ENCODE peak calls at places on chromosomes 11 and 22, in ten cellular contexts. J, K, D, U, V, Y, Q, P, R and M are unnamed samples.

GRCh38 chr11:64745523-64746328 is 1.8 kb upstream of the RASGRP2 start:
- DNase-seq in J (peak; percentile 64), K (no peak), D (peak; percentile 96), U (no peak), V (peak; percentile 82), Y (peak; percentile 93), Q (peak; percentile 97), P (peak; percentile 69), R (peak; percentile 90), M (peak; percentile 96)

GRCh38 chr11:8731647-8732188 is 49.1 kb downstream of the RPL27A start:
- DNase-seq in J (no peak), K (no peak), D (no peak), U (no peak), V (no peak), Y (no peak), Q (no peak), P (no peak), R (no peak), M (no peak)

GRCh38 chr11:102110761-102111010 is 439 bp downstream of the YAP1 start:
- DNase-seq in J (no peak), K (no peak), D (peak; percentile 89), U (no peak), V (peak; percentile 30), Y (no peak), Q (no peak), P (no peak), R (peak; percentile 63), M (peak; percentile 81)

GRCh38 chr11:20854214-20854613 is 184.8 kb downstream of the NELL1 start:
- DNase-seq in J (no peak), K (no peak), D (no peak), U (no peak), V (no peak), Y (no peak), Q (no peak), P (no peak), R (no peak), M (no peak)

GRCh38 chr11:113481672-113482071 is 6.5 kb upstream of the DRD2 start:
- DNase-seq in J (no peak), K (no peak), D (no peak), U (no peak), V (no peak), Y (no peak), Q (no peak), P (no peak), R (no peak), M (no peak)

GRCh38 chr11:94938399-94939055 is 34.8 kb downstream of the CWC15 start:
- DNase-seq in J (peak; percentile 90), K (no peak), D (no peak), U (no peak), V (no peak), Y (no peak), Q (peak; percentile 94), P (no peak), R (peak; percentile 69), M (no peak)

GRCh38 chr11:107924306-107924705 is 3.9 kb upstream of the RAB39A start:
- DNase-seq in J (no peak), K (no peak), D (no peak), U (no peak), V (no peak), Y (no peak), Q (no peak), P (no peak), R (no peak), M (no peak)

GRCh38 chr22:40193429-40194421 is 16.0 kb downstream of the TNRC6B start:
- DNase-seq in J (peak; percentile 41), K (no peak), D (no peak), U (no peak), V (no peak), Y (no peak), Q (no peak), P (no peak), R (peak; percentile 34), M (no peak)

GRCh38 chr11:73306977-73307322 is 1.1 kb upstream of the ARHGEF17 start:
- DNase-seq in J (no peak), K (no peak), D (no peak), U (no peak), V (no peak), Y (no peak), Q (no peak), P (no peak), R (no peak), M (no peak)

GRCh38 chr11:73308963-73309960 is 1.2 kb downstream of the ARHGEF17 start:
- DNase-seq in J (peak; percentile 92), K (peak; percentile 55), D (peak; percentile 94), U (no peak), V (no peak), Y (peak; percentile 47), Q (peak; percentile 96), P (peak; percentile 94), R (peak; percentile 92), M (peak; percentile 91)

GRCh38 chr11:73308003-73308962 is at the start of gene ARHGEF17:
- DNase-seq in J (peak; percentile 89), K (peak; percentile 34), D (peak; percentile 94), U (no peak), V (peak; percentile 57), Y (peak; percentile 72), Q (no peak), P (peak; percentile 80), R (no peak), M (peak; percentile 87)

GRCh38 chr11:73306069-73306468 is 2.0 kb upstream of the ARHGEF17 start:
- DNase-seq in J (no peak), K (no peak), D (no peak), U (no peak), V (no peak), Y (no peak), Q (no peak), P (no peak), R (no peak), M (no peak)

GRCh38 chr11:73307323-73308002 is 613 bp upstream of the ARHGEF17 start:
- DNase-seq in J (peak; percentile 99), K (peak; percentile 95), D (peak; percentile 98), U (peak; percentile 93), V (peak; percentile 91), Y (peak; percentile 94), Q (peak; percentile 100), P (peak; percentile 99), R (peak; percentile 99), M (peak; percentile 97)
- TF ChIP-seq POLR2AphosphoS5 in J (peak; percentile 64), K (peak; percentile 83), D (peak; percentile 37), U (peak; percentile 49), V (no peak), Y (no peak), Q (peak; percentile 60), P (peak; percentile 84), R (no peak), M (peak; percentile 69)

GRCh38 chr11:96156379-96156722 is 186.6 kb downstream of the MAML2 start:
- DNase-seq in J (no peak), K (no peak), D (no peak), U (no peak), V (no peak), Y (no peak), Q (no peak), P (no peak), R (no peak), M (no peak)
- TF ChIP-seq POLR2AphosphoS5 in J (no peak), K (no peak), D (no peak), U (no peak), V (no peak), Y (no peak), Q (no peak), P (no peak), R (no peak), M (peak; percentile 2)

GRCh38 chr22:28742562-28742962 is 723 bp downstream of the HSCB start:
- DNase-seq in J (no peak), K (no peak), D (no peak), U (no peak), V (no peak), Y (peak; percentile 53), Q (no peak), P (no peak), R (no peak), M (no peak)

GRCh38 chr22:28741758-28742561 is at the start of the genes CHEK2 and HSCB:
- DNase-seq in J (peak; percentile 99), K (peak; percentile 97), D (peak; percentile 91), U (peak; percentile 92), V (peak; percentile 86), Y (peak; percentile 94), Q (peak; percentile 100), P (peak; percentile 97), R (peak; percentile 99), M (peak; percentile 97)

GRCh38 chr22:28736296-28737155 is 5.1 kb downstream of the CHEK2 start:
- DNase-seq in J (no peak), K (no peak), D (no peak), U (no peak), V (no peak), Y (no peak), Q (no peak), P (no peak), R (no peak), M (no peak)

GRCh38 chr22:28743852-28744251 is 2.0 kb downstream of the HSCB start:
- DNase-seq in J (no peak), K (no peak), D (no peak), U (no peak), V (no peak), Y (no peak), Q (no peak), P (no peak), R (no peak), M (peak; percentile 7)

DNA sequence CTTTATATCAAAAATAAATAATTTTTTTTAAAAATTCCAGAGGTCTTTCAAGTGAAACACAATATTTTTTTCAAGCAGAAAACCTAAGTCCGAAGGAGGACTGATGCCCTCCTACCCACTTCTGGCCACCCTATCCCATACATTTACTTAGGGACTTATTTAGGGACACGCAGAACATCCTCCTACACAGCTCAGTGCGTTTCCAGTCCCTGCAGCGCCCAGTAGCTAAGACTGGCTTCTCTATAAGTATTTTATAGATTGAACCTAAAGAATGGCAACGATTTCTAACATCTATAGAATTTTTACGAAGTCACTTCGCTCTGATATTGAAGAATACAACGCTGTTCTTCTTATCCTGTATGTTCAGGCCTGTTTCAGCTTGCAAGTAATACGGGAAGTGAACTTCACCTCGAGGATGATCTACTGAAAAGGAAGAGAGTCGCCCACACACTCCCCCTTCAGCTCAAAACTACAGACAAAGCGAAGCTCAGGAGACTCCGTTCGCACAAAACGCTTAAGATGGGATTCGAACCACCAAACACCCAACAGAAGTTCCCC is 341 bp downstream of the CHEK2 start:
- DNase-seq in J (no peak), K (no peak), D (no peak), U (no peak), V (no peak), Y (no peak), Q (no peak), P (no peak), R (no peak), M (peak; percentile 64)
- TF ChIP-seq POLR2AphosphoS5 in J (no peak), K (no peak), D (no peak), U (no peak), V (no peak), Y (no peak), Q (no peak), P (no peak), R (no peak), M (no peak)

GRCh38 chr11:126993599-126993998 is 7.0 kb downstream of the KIRREL3 start:
- DNase-seq in J (no peak), K (no peak), D (no peak), U (no peak), V (no peak), Y (no peak), Q (no peak), P (no peak), R (no peak), M (no peak)

GRCh38 chr11:126992804-126993111 is 7.8 kb downstream of the KIRREL3 start:
- DNase-seq in J (no peak), K (no peak), D (no peak), U (no peak), V (no peak), Y (no peak), Q (no peak), P (no peak), R (no peak), M (no peak)

GRCh38 chr11:126990716-126991480 is 9.7 kb downstream of the KIRREL3 start:
- DNase-seq in J (no peak), K (no peak), D (no peak), U (no peak), V (no peak), Y (no peak), Q (no peak), P (no peak), R (no peak), M (no peak)

GRCh38 chr11:126991596-126991995 is 9.0 kb downstream of the KIRREL3 start:
- DNase-seq in J (no peak), K (no peak), D (no peak), U (no peak), V (no peak), Y (no peak), Q (no peak), P (no peak), R (no peak), M (no peak)

DNA sequence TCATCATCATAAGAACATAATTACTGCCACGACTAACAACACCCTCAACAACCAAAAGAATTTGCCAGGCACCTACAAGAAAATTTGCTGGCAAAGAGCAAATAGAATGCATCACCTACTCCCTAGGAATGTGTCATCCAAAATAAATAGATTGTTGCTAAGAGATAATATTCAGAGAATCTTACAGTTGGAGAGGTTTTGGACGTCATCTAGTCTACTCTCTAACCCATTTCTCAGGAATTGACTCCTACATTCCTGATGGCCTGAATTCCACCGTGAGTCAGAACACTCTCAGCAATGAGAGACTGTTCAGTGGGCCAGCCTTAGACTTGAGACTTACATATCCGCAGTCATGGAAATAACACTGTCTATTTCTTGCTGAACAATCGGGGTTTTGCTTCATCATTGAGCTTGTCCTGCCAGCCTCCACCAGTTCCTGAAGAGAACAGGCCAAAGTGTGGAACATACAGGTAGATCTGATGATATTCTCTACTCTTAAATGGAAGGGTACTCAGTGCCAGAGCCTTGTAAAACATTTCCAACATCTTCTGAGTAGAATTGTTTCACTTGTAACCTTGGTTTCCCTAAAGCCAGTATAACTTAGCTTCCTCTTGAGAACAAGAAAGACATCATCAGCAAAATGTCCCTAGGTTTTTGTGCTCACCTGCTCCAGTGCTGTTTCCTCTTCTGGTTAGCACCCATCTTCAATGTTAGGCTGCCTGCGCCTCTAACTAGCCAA is 8.3 kb downstream of the KIRREL3 start:
- DNase-seq in J (no peak), K (no peak), D (no peak), U (no peak), V (no peak), Y (no peak), Q (no peak), P (no peak), R (no peak), M (no peak)
- TF ChIP-seq POLR2AphosphoS5 in J (no peak), K (no peak), D (no peak), U (no peak), V (no peak), Y (no peak), Q (no peak), P (no peak), R (no peak), M (no peak)